ENCODE peak calls at places on chromosomes 12 and 14, in eight cellular contexts. One of them, this sample, is unnamed.

GRCh38 chr12:57343703-57344378 is 87.0 kb downstream of the R3HDM2 start:
- DNase-seq in lung: no peak
- DNase-seq in sigmoid colon: no peak
- DNase-seq in heart left ventricle: no peak
- DNase-seq in PC-3: no peak
- DNase-seq in IMR-90: no peak
- DNase-seq in uterus: no peak
- DNase-seq in adipocyte: no peak
- DNase-seq in this sample: no peak

GRCh38 chr12:94186461-94187237 is 38.3 kb downstream of the PLXNC1 start:
- DNase-seq in lung: no peak
- DNase-seq in sigmoid colon: peak
- DNase-seq in heart left ventricle: no peak
- DNase-seq in PC-3: no peak
- DNase-seq in IMR-90: peak
- DNase-seq in uterus: peak
- DNase-seq in adipocyte: peak
- DNase-seq in this sample: no peak

GRCh38 chr14:56061051-56061450 is 57.2 kb upstream of the PELI2 start:
- DNase-seq in lung: no peak
- DNase-seq in sigmoid colon: no peak
- DNase-seq in heart left ventricle: no peak
- DNase-seq in PC-3: no peak
- DNase-seq in IMR-90: no peak
- DNase-seq in uterus: no peak
- DNase-seq in adipocyte: no peak
- DNase-seq in this sample: no peak

GRCh38 chr12:117671734-117672133 is 297.1 kb downstream of the KSR2 start:
- DNase-seq in lung: no peak
- DNase-seq in sigmoid colon: no peak
- DNase-seq in heart left ventricle: no peak
- DNase-seq in PC-3: peak
- DNase-seq in IMR-90: no peak
- DNase-seq in uterus: no peak
- DNase-seq in adipocyte: no peak
- DNase-seq in this sample: peak

GRCh38 chr12:115871714-115872113 is 405.8 kb downstream of the MED13L start:
- DNase-seq in lung: no peak
- DNase-seq in sigmoid colon: no peak
- DNase-seq in heart left ventricle: no peak
- DNase-seq in PC-3: peak
- DNase-seq in IMR-90: peak
- DNase-seq in uterus: no peak
- DNase-seq in adipocyte: peak
- DNase-seq in this sample: peak

GRCh38 chr14:74720526-74720925 is 7.6 kb downstream of the FCF1 start:
- DNase-seq in lung: no peak
- DNase-seq in sigmoid colon: no peak
- DNase-seq in heart left ventricle: no peak
- DNase-seq in PC-3: no peak
- DNase-seq in IMR-90: peak
- DNase-seq in uterus: no peak
- DNase-seq in adipocyte: peak
- DNase-seq in this sample: no peak

GRCh38 chr14:92680781-92681650 is 67.4 kb downstream of the LGMN start:
- DNase-seq in lung: peak
- DNase-seq in sigmoid colon: peak
- DNase-seq in heart left ventricle: peak
- DNase-seq in PC-3: peak
- DNase-seq in IMR-90: peak
- DNase-seq in uterus: peak
- DNase-seq in adipocyte: peak
- DNase-seq in this sample: peak

GRCh38 chr14:103861413-103862392 is 14.3 kb upstream of the PPP1R13B start:
- DNase-seq in lung: no peak
- DNase-seq in sigmoid colon: no peak
- DNase-seq in heart left ventricle: no peak
- DNase-seq in PC-3: no peak
- DNase-seq in IMR-90: no peak
- DNase-seq in uterus: no peak
- DNase-seq in adipocyte: no peak
- DNase-seq in this sample: no peak

GRCh38 chr14:30283822-30284446 is 275.0 kb upstream of the G2E3 start:
- DNase-seq in lung: no peak
- DNase-seq in sigmoid colon: no peak
- DNase-seq in heart left ventricle: no peak
- DNase-seq in PC-3: peak
- DNase-seq in IMR-90: peak
- DNase-seq in uterus: no peak
- DNase-seq in adipocyte: peak
- DNase-seq in this sample: peak

GRCh38 chr12:6688543-6688999 is 604 bp downstream of the ZNF384 start:
- DNase-seq in lung: no peak
- DNase-seq in sigmoid colon: no peak
- DNase-seq in heart left ventricle: no peak
- DNase-seq in PC-3: no peak
- DNase-seq in IMR-90: peak
- DNase-seq in uterus: no peak
- DNase-seq in adipocyte: peak
- DNase-seq in this sample: no peak

GRCh38 chr14:68393178-68393763 is 399.6 kb downstream of the ZFP36L1 start:
- DNase-seq in lung: no peak
- DNase-seq in sigmoid colon: no peak
- DNase-seq in heart left ventricle: no peak
- DNase-seq in PC-3: no peak
- DNase-seq in IMR-90: no peak
- DNase-seq in uterus: no peak
- DNase-seq in adipocyte: no peak
- DNase-seq in this sample: no peak

GRCh38 chr12:14157129-14157747 is 175.8 kb upstream of the GRIN2B start:
- DNase-seq in lung: no peak
- DNase-seq in sigmoid colon: no peak
- DNase-seq in heart left ventricle: no peak
- DNase-seq in PC-3: no peak
- DNase-seq in IMR-90: no peak
- DNase-seq in uterus: no peak
- DNase-seq in adipocyte: no peak
- DNase-seq in this sample: no peak

GRCh38 chr12:51890511-51891171 is 2.7 kb downstream of the ANKRD33 start:
- DNase-seq in lung: no peak
- DNase-seq in sigmoid colon: peak
- DNase-seq in heart left ventricle: no peak
- DNase-seq in PC-3: no peak
- DNase-seq in IMR-90: no peak
- DNase-seq in uterus: no peak
- DNase-seq in adipocyte: no peak
- DNase-seq in this sample: no peak

GRCh38 chr12:124497658-124498057 is 69.8 kb downstream of the NCOR2 start:
- DNase-seq in lung: no peak
- DNase-seq in sigmoid colon: peak
- DNase-seq in heart left ventricle: peak
- DNase-seq in PC-3: no peak
- DNase-seq in IMR-90: peak
- DNase-seq in uterus: no peak
- DNase-seq in adipocyte: peak
- DNase-seq in this sample: no peak

GRCh38 chr12:28583771-28584261 is 393.6 kb downstream of the CCDC91 start:
- DNase-seq in lung: no peak
- DNase-seq in sigmoid colon: no peak
- DNase-seq in heart left ventricle: no peak
- DNase-seq in PC-3: peak
- DNase-seq in IMR-90: peak
- DNase-seq in uterus: no peak
- DNase-seq in adipocyte: peak
- DNase-seq in this sample: no peak

GRCh38 chr12:1162083-1162760 is 171.2 kb downstream of the ERC1 start:
- DNase-seq in lung: no peak
- DNase-seq in sigmoid colon: no peak
- DNase-seq in heart left ventricle: no peak
- DNase-seq in PC-3: no peak
- DNase-seq in IMR-90: no peak
- DNase-seq in uterus: no peak
- DNase-seq in adipocyte: no peak
- DNase-seq in this sample: peak

GRCh38 chr14:70036665-70037064 is 152.1 kb downstream of the SLC8A3 start:
- DNase-seq in lung: no peak
- DNase-seq in sigmoid colon: no peak
- DNase-seq in heart left ventricle: no peak
- DNase-seq in PC-3: no peak
- DNase-seq in IMR-90: no peak
- DNase-seq in uterus: no peak
- DNase-seq in adipocyte: no peak
- DNase-seq in this sample: peak

GRCh38 chr12:131105736-131106356 is 152.1 kb downstream of the ADGRD1 start:
- DNase-seq in lung: no peak
- DNase-seq in sigmoid colon: no peak
- DNase-seq in heart left ventricle: no peak
- DNase-seq in PC-3: no peak
- DNase-seq in IMR-90: no peak
- DNase-seq in uterus: peak
- DNase-seq in adipocyte: no peak
- DNase-seq in this sample: no peak

GRCh38 chr12:107610030-107610859 is 75.4 kb upstream of the PWP1 start:
- DNase-seq in lung: no peak
- DNase-seq in sigmoid colon: no peak
- DNase-seq in heart left ventricle: no peak
- DNase-seq in PC-3: peak
- DNase-seq in IMR-90: peak
- DNase-seq in uterus: no peak
- DNase-seq in adipocyte: peak
- DNase-seq in this sample: peak

GRCh38 chr14:99393059-99393655 is 87.5 kb downstream of the SETD3 start:
- DNase-seq in lung: no peak
- DNase-seq in sigmoid colon: no peak
- DNase-seq in heart left ventricle: no peak
- DNase-seq in PC-3: peak
- DNase-seq in IMR-90: peak
- DNase-seq in uterus: no peak
- DNase-seq in adipocyte: peak
- DNase-seq in this sample: peak

GRCh38 chr12:100473716-100474150 is at the start of gene NR1H4:
- DNase-seq in lung: no peak
- DNase-seq in sigmoid colon: peak
- DNase-seq in heart left ventricle: no peak
- DNase-seq in PC-3: no peak
- DNase-seq in IMR-90: peak
- DNase-seq in uterus: no peak
- DNase-seq in adipocyte: no peak
- DNase-seq in this sample: no peak
- H3K4me3 ChIP-seq in lung: no peak
- H3K4me3 ChIP-seq in sigmoid colon: no peak
- H3K4me3 ChIP-seq in heart left ventricle: no peak
- H3K4me3 ChIP-seq in PC-3: no peak
- H3K4me3 ChIP-seq in IMR-90: no peak
- H3K4me3 ChIP-seq in uterus: no peak
- H3K4me3 ChIP-seq in adipocyte: no peak
- H3K4me3 ChIP-seq in this sample: no peak

DNA sequence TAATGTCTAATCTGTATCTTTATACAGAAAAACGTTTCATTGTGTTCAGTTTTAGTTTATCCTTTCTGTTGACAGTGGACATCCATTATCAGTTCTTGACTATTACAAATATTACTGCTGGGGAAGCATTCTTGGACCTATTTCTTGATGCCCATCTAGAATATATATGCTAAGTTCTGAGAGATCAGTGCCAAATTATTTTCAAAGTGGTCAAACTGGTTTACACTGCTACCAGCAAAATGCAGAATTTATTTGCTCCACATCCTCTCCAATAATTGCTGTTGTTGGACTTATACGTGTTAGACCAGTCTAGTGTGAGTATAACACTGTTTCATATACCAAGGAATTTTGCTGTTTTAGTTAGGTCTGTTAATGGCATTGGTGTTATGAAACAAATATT is 85.5 kb upstream of the TRAF3 start:
- DNase-seq in lung: no peak
- DNase-seq in sigmoid colon: no peak
- DNase-seq in heart left ventricle: no peak
- DNase-seq in PC-3: peak
- DNase-seq in IMR-90: no peak
- DNase-seq in uterus: no peak
- DNase-seq in adipocyte: no peak
- DNase-seq in this sample: no peak
- H3K4me3 ChIP-seq in lung: no peak
- H3K4me3 ChIP-seq in sigmoid colon: no peak
- H3K4me3 ChIP-seq in heart left ventricle: no peak
- H3K4me3 ChIP-seq in PC-3: no peak
- H3K4me3 ChIP-seq in IMR-90: no peak
- H3K4me3 ChIP-seq in uterus: no peak
- H3K4me3 ChIP-seq in adipocyte: no peak
- H3K4me3 ChIP-seq in this sample: no peak

GRCh38 chr12:91179315-91179714 is 3.3 kb downstream of the DCN start:
- DNase-seq in lung: no peak
- DNase-seq in sigmoid colon: no peak
- DNase-seq in heart left ventricle: no peak
- DNase-seq in PC-3: peak
- DNase-seq in IMR-90: peak
- DNase-seq in uterus: peak
- DNase-seq in adipocyte: peak
- DNase-seq in this sample: no peak
- H3K4me3 ChIP-seq in lung: no peak
- H3K4me3 ChIP-seq in sigmoid colon: peak
- H3K4me3 ChIP-seq in heart left ventricle: peak
- H3K4me3 ChIP-seq in PC-3: no peak
- H3K4me3 ChIP-seq in IMR-90: peak
- H3K4me3 ChIP-seq in uterus: peak
- H3K4me3 ChIP-seq in adipocyte: peak
- H3K4me3 ChIP-seq in this sample: no peak

DNA sequence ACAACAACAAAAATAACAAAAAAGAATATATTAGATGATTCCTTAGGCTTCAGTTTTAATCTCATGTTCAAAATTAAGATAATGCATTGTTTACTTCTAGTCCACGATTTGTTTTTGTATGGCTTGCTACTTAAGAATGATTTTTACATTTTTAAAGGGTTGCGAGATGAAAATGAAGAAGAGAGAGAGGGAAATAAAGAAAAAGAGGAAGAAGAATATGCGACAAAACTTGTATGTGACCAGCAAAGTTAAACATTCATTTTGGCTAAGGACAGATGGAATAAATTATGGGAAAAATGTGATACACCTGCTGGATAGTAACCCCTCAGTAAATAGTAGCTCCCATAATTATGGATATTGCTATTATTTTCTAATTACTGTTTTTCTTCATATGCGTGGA is 1.2 kb upstream of the GIT2 start:
- DNase-seq in lung: no peak
- DNase-seq in sigmoid colon: no peak
- DNase-seq in heart left ventricle: no peak
- DNase-seq in PC-3: no peak
- DNase-seq in IMR-90: no peak
- DNase-seq in uterus: no peak
- DNase-seq in adipocyte: no peak
- DNase-seq in this sample: no peak
- H3K4me3 ChIP-seq in lung: no peak
- H3K4me3 ChIP-seq in sigmoid colon: no peak
- H3K4me3 ChIP-seq in heart left ventricle: no peak
- H3K4me3 ChIP-seq in PC-3: no peak
- H3K4me3 ChIP-seq in IMR-90: no peak
- H3K4me3 ChIP-seq in uterus: no peak
- H3K4me3 ChIP-seq in adipocyte: no peak
- H3K4me3 ChIP-seq in this sample: no peak